ENCODE peak calls at places on chromosomes 11 and 22, in five cellular contexts. One of them, this sample, is unnamed.

GRCh38 chr11:85823816-85824215 is 12.9 kb upstream of the SYTL2 start:
- DNase-seq in foreskin keratinocyte: no peak
- DNase-seq in Kasumi-1: no peak
- DNase-seq in GM03348: no peak
- DNase-seq in caudate nucleus: no peak
- DNase-seq in this sample: no peak

GRCh38 chr11:14336507-14337503 is 22.2 kb downstream of the RRAS2 start:
- DNase-seq in caudate nucleus: no peak
- DNase-seq in Kasumi-1: no peak
- DNase-seq in GM03348: peak
- DNase-seq in foreskin keratinocyte: peak
- DNase-seq in this sample: no peak

GRCh38 chr11:114738954-114739353 is 60.6 kb downstream of the NXPE2 start:
- DNase-seq in Kasumi-1: peak
- DNase-seq in GM03348: peak
- DNase-seq in caudate nucleus: no peak
- DNase-seq in foreskin keratinocyte: no peak
- DNase-seq in this sample: peak

GRCh38 chr11:46290598-46291309 is 13.3 kb downstream of the CREB3L1 start:
- DNase-seq in foreskin keratinocyte: no peak
- DNase-seq in GM03348: peak
- DNase-seq in caudate nucleus: no peak
- DNase-seq in Kasumi-1: no peak
- DNase-seq in this sample: no peak

GRCh38 chr11:12089473-12089872 is 20.9 kb upstream of the MICAL2 start:
- DNase-seq in Kasumi-1: no peak
- DNase-seq in GM03348: no peak
- DNase-seq in caudate nucleus: no peak
- DNase-seq in foreskin keratinocyte: peak
- DNase-seq in this sample: no peak

GRCh38 chr11:130212431-130212961 is 52.9 kb downstream of the ST14 start:
- DNase-seq in caudate nucleus: no peak
- DNase-seq in GM03348: peak
- DNase-seq in foreskin keratinocyte: no peak
- DNase-seq in Kasumi-1: no peak
- DNase-seq in this sample: peak

GRCh38 chr11:34909955-34910354 is 6.2 kb downstream of the APIP start:
- DNase-seq in foreskin keratinocyte: no peak
- DNase-seq in Kasumi-1: no peak
- DNase-seq in caudate nucleus: no peak
- DNase-seq in GM03348: no peak
- DNase-seq in this sample: no peak

GRCh38 chr11:100562102-100562501 is 125.0 kb upstream of the ARHGAP42 start:
- DNase-seq in GM03348: peak
- DNase-seq in foreskin keratinocyte: peak
- DNase-seq in caudate nucleus: no peak
- DNase-seq in Kasumi-1: no peak
- DNase-seq in this sample: no peak

GRCh38 chr11:104146421-104146820 is 17.5 kb downstream of the PDGFD start:
- DNase-seq in Kasumi-1: no peak
- DNase-seq in GM03348: peak
- DNase-seq in foreskin keratinocyte: no peak
- DNase-seq in caudate nucleus: no peak
- DNase-seq in this sample: no peak

GRCh38 chr11:119854521-119854920 is 125.5 kb upstream of the NECTIN1 start:
- DNase-seq in GM03348: no peak
- DNase-seq in caudate nucleus: no peak
- DNase-seq in Kasumi-1: no peak
- DNase-seq in foreskin keratinocyte: no peak
- DNase-seq in this sample: no peak

GRCh38 chr11:123590296-123590912 is 64.0 kb downstream of the SCN3B start:
- DNase-seq in caudate nucleus: no peak
- DNase-seq in foreskin keratinocyte: no peak
- DNase-seq in Kasumi-1: no peak
- DNase-seq in GM03348: peak
- DNase-seq in this sample: no peak

GRCh38 chr22:44351685-44352377 is 39.1 kb upstream of the SHISAL1 start:
- DNase-seq in foreskin keratinocyte: peak
- DNase-seq in caudate nucleus: no peak
- DNase-seq in Kasumi-1: no peak
- DNase-seq in GM03348: peak
- DNase-seq in this sample: no peak

GRCh38 chr22:29369460-29369859 is 18.9 kb downstream of the AP1B1 start:
- DNase-seq in Kasumi-1: peak
- DNase-seq in caudate nucleus: no peak
- DNase-seq in GM03348: peak
- DNase-seq in foreskin keratinocyte: no peak
- DNase-seq in this sample: peak

GRCh38 chr22:46876357-46876934 is 114.0 kb downstream of the TBC1D22A start:
- DNase-seq in caudate nucleus: no peak
- DNase-seq in GM03348: no peak
- DNase-seq in foreskin keratinocyte: no peak
- DNase-seq in Kasumi-1: no peak
- DNase-seq in this sample: no peak

GRCh38 chr11:765025-765801 is 12.1 kb downstream of the GATD1 start:
- DNase-seq in GM03348: peak
- DNase-seq in Kasumi-1: peak
- DNase-seq in foreskin keratinocyte: no peak
- DNase-seq in caudate nucleus: peak
- DNase-seq in this sample: no peak

GRCh38 chr11:3010004-3010403 is 17.9 kb upstream of the NAP1L4 start:
- DNase-seq in GM03348: no peak
- DNase-seq in caudate nucleus: no peak
- DNase-seq in Kasumi-1: no peak
- DNase-seq in foreskin keratinocyte: no peak
- DNase-seq in this sample: no peak

GRCh38 chr11:908273-908672 is 2.3 kb downstream of the CHID1 start:
- DNase-seq in caudate nucleus: no peak
- DNase-seq in Kasumi-1: no peak
- DNase-seq in foreskin keratinocyte: no peak
- DNase-seq in GM03348: no peak
- DNase-seq in this sample: no peak

GRCh38 chr11:800473-800872 is 2.4 kb upstream of the SLC25A22 start:
- DNase-seq in Kasumi-1: no peak
- DNase-seq in caudate nucleus: no peak
- DNase-seq in GM03348: no peak
- DNase-seq in foreskin keratinocyte: no peak
- DNase-seq in this sample: no peak

GRCh38 chr11:61531033-61531432 is 22.5 kb downstream of the LRRC10B start:
- DNase-seq in foreskin keratinocyte: no peak
- DNase-seq in Kasumi-1: no peak
- DNase-seq in GM03348: no peak
- DNase-seq in caudate nucleus: no peak
- DNase-seq in this sample: no peak

GRCh38 chr11:132379540-132379939 is 1009.1 kb downstream of the NTM start:
- DNase-seq in caudate nucleus: no peak
- DNase-seq in GM03348: no peak
- DNase-seq in Kasumi-1: no peak
- DNase-seq in foreskin keratinocyte: no peak
- DNase-seq in this sample: no peak

GRCh38 chr11:83070878-83071640 is 638 bp downstream of the RAB30 start:
- DNase-seq in Kasumi-1: peak
- DNase-seq in GM03348: peak
- DNase-seq in foreskin keratinocyte: no peak
- DNase-seq in caudate nucleus: no peak
- DNase-seq in this sample: peak

GRCh38 chr11:116035972-116036371 is 531.8 kb upstream of the CADM1 start:
- DNase-seq in GM03348: no peak
- DNase-seq in caudate nucleus: no peak
- DNase-seq in foreskin keratinocyte: no peak
- DNase-seq in Kasumi-1: no peak
- DNase-seq in this sample: no peak

GRCh38 chr22:39355080-39355479 is 5.3 kb downstream of the SYNGR1 start:
- DNase-seq in caudate nucleus: no peak
- DNase-seq in foreskin keratinocyte: no peak
- DNase-seq in Kasumi-1: no peak
- DNase-seq in GM03348: no peak
- DNase-seq in this sample: no peak

GRCh38 chr11:78268516-78269410 is 80.0 kb downstream of the USP35 start:
- DNase-seq in foreskin keratinocyte: no peak
- DNase-seq in caudate nucleus: no peak
- DNase-seq in GM03348: peak
- DNase-seq in Kasumi-1: no peak
- DNase-seq in this sample: peak

GRCh38 chr11:614091-614582 is 1.6 kb downstream of the IRF7 start:
- DNase-seq in foreskin keratinocyte: no peak
- DNase-seq in Kasumi-1: no peak
- DNase-seq in GM03348: no peak
- DNase-seq in caudate nucleus: no peak
- DNase-seq in this sample: no peak

GRCh38 chr11:1966531-1966930 is 19.4 kb downstream of the MRPL23 start:
- DNase-seq in Kasumi-1: no peak
- DNase-seq in GM03348: no peak
- DNase-seq in foreskin keratinocyte: no peak
- DNase-seq in caudate nucleus: no peak
- DNase-seq in this sample: no peak

GRCh38 chr22:45867118-45867905 is 109.7 kb downstream of the WNT7B start:
- DNase-seq in GM03348: peak
- DNase-seq in Kasumi-1: no peak
- DNase-seq in caudate nucleus: no peak
- DNase-seq in foreskin keratinocyte: no peak
- DNase-seq in this sample: peak

GRCh38 chr11:58286249-58286648 is 18.2 kb upstream of the OR10W1 start:
- DNase-seq in foreskin keratinocyte: no peak
- DNase-seq in caudate nucleus: no peak
- DNase-seq in Kasumi-1: peak
- DNase-seq in GM03348: peak
- DNase-seq in this sample: no peak

GRCh38 chr22:46027219-46028068 is 50.5 kb upstream of the WNT7B start:
- DNase-seq in Kasumi-1: no peak
- DNase-seq in foreskin keratinocyte: no peak
- DNase-seq in caudate nucleus: no peak
- DNase-seq in GM03348: peak
- DNase-seq in this sample: peak

GRCh38 chr22:30733081-30733680 is 38.5 kb downstream of the OSBP2 start:
- DNase-seq in Kasumi-1: peak
- DNase-seq in caudate nucleus: no peak
- DNase-seq in foreskin keratinocyte: no peak
- DNase-seq in GM03348: peak
- DNase-seq in this sample: no peak

GRCh38 chr22:36761553-36762240 is 14.2 kb downstream of the IFT27 start:
- DNase-seq in Kasumi-1: no peak
- DNase-seq in GM03348: no peak
- DNase-seq in caudate nucleus: no peak
- DNase-seq in foreskin keratinocyte: no peak
- DNase-seq in this sample: no peak

GRCh38 chr11:42249401-42249800 is 789.9 kb upstream of the LRRC4C start:
- DNase-seq in foreskin keratinocyte: no peak
- DNase-seq in Kasumi-1: no peak
- DNase-seq in GM03348: peak
- DNase-seq in caudate nucleus: no peak
- DNase-seq in this sample: no peak

This sample was measured in dorsolateral prefrontal cortex.